ENCODE peak calls at places on chromosomes 5 and 9, in six cellular contexts. One of them, this sample, is unnamed.

GRCh38 chr5:58156354-58156753 is 303.5 kb downstream of the PLK2 start:
- DNase-seq in HFF-Myc: no peak
- DNase-seq in AG08396: no peak
- DNase-seq in prostate gland: no peak
- DNase-seq in NCI-H1092: no peak
- DNase-seq in stimulated activated CD8-positive, alpha-beta memory T cell treated with anti-CD3 and anti-CD28 coated beads, Interleukin-4, amount 100 ng/mL, for 4 hours: no peak
- DNase-seq in this sample: no peak

GRCh38 chr5:89211836-89212235 is 328.9 kb upstream of the MEF2C start:
- DNase-seq in AG08396: peak
- DNase-seq in stimulated activated CD8-positive, alpha-beta memory T cell treated with anti-CD3 and anti-CD28 coated beads, Interleukin-4, amount 100 ng/mL, for 4 hours: no peak
- DNase-seq in NCI-H1092: no peak
- DNase-seq in prostate gland: no peak
- DNase-seq in HFF-Myc: no peak
- DNase-seq in this sample: no peak

GRCh38 chr9:122087406-122088200 is 5.5 kb downstream of the TTLL11 start:
- DNase-seq in HFF-Myc: no peak
- DNase-seq in prostate gland: no peak
- DNase-seq in stimulated activated CD8-positive, alpha-beta memory T cell treated with anti-CD3 and anti-CD28 coated beads, Interleukin-4, amount 100 ng/mL, for 4 hours: no peak
- DNase-seq in NCI-H1092: no peak
- DNase-seq in AG08396: peak
- DNase-seq in this sample: no peak

GRCh38 chr9:93087971-93088655 is 7.9 kb upstream of the CARD19 start:
- DNase-seq in NCI-H1092: no peak
- DNase-seq in HFF-Myc: no peak
- DNase-seq in prostate gland: no peak
- DNase-seq in AG08396: no peak
- DNase-seq in stimulated activated CD8-positive, alpha-beta memory T cell treated with anti-CD3 and anti-CD28 coated beads, Interleukin-4, amount 100 ng/mL, for 4 hours: no peak
- DNase-seq in this sample: no peak

GRCh38 chr9:36968574-36969215 is 65.4 kb downstream of the PAX5 start:
- DNase-seq in AG08396: no peak
- DNase-seq in stimulated activated CD8-positive, alpha-beta memory T cell treated with anti-CD3 and anti-CD28 coated beads, Interleukin-4, amount 100 ng/mL, for 4 hours: no peak
- DNase-seq in HFF-Myc: no peak
- DNase-seq in NCI-H1092: no peak
- DNase-seq in prostate gland: no peak
- DNase-seq in this sample: no peak

GRCh38 chr9:112012026-112012902 is 115.7 kb downstream of the UGCG start:
- DNase-seq in NCI-H1092: no peak
- DNase-seq in HFF-Myc: peak
- DNase-seq in prostate gland: peak
- DNase-seq in AG08396: peak
- DNase-seq in stimulated activated CD8-positive, alpha-beta memory T cell treated with anti-CD3 and anti-CD28 coated beads, Interleukin-4, amount 100 ng/mL, for 4 hours: no peak
- DNase-seq in this sample: peak

GRCh38 chr9:129838707-129839259 is 3.5 kb downstream of the USP20 start:
- DNase-seq in AG08396: peak
- DNase-seq in stimulated activated CD8-positive, alpha-beta memory T cell treated with anti-CD3 and anti-CD28 coated beads, Interleukin-4, amount 100 ng/mL, for 4 hours: no peak
- DNase-seq in prostate gland: no peak
- DNase-seq in HFF-Myc: peak
- DNase-seq in NCI-H1092: no peak
- DNase-seq in this sample: no peak

GRCh38 chr5:172455511-172456061 is 1.3 kb upstream of the SH3PXD2B start:
- DNase-seq in stimulated activated CD8-positive, alpha-beta memory T cell treated with anti-CD3 and anti-CD28 coated beads, Interleukin-4, amount 100 ng/mL, for 4 hours: no peak
- DNase-seq in prostate gland: no peak
- DNase-seq in HFF-Myc: no peak
- DNase-seq in NCI-H1092: no peak
- DNase-seq in AG08396: peak
- DNase-seq in this sample: no peak

GRCh38 chr9:33113799-33114547 is 37.5 kb upstream of the SMU1 start:
- DNase-seq in HFF-Myc: no peak
- DNase-seq in prostate gland: no peak
- DNase-seq in AG08396: no peak
- DNase-seq in stimulated activated CD8-positive, alpha-beta memory T cell treated with anti-CD3 and anti-CD28 coated beads, Interleukin-4, amount 100 ng/mL, for 4 hours: no peak
- DNase-seq in NCI-H1092: no peak
- DNase-seq in this sample: no peak

GRCh38 chr5:17343675-17344074 is 126.2 kb downstream of the BASP1 start:
- DNase-seq in prostate gland: peak
- DNase-seq in HFF-Myc: peak
- DNase-seq in AG08396: peak
- DNase-seq in NCI-H1092: no peak
- DNase-seq in stimulated activated CD8-positive, alpha-beta memory T cell treated with anti-CD3 and anti-CD28 coated beads, Interleukin-4, amount 100 ng/mL, for 4 hours: no peak
- DNase-seq in this sample: peak

GRCh38 chr9:33225319-33226152 is 14.4 kb upstream of the SPINK4 start:
- DNase-seq in stimulated activated CD8-positive, alpha-beta memory T cell treated with anti-CD3 and anti-CD28 coated beads, Interleukin-4, amount 100 ng/mL, for 4 hours: peak
- DNase-seq in NCI-H1092: peak
- DNase-seq in prostate gland: peak
- DNase-seq in HFF-Myc: peak
- DNase-seq in AG08396: no peak
- DNase-seq in this sample: peak

GRCh38 chr9:98081477-98082219 is 25.1 kb downstream of the NANS start:
- DNase-seq in HFF-Myc: no peak
- DNase-seq in NCI-H1092: no peak
- DNase-seq in prostate gland: no peak
- DNase-seq in stimulated activated CD8-positive, alpha-beta memory T cell treated with anti-CD3 and anti-CD28 coated beads, Interleukin-4, amount 100 ng/mL, for 4 hours: peak
- DNase-seq in AG08396: peak
- DNase-seq in this sample: no peak

GRCh38 chr9:133869674-133870419 is 122.3 kb downstream of the VAV2 start:
- DNase-seq in stimulated activated CD8-positive, alpha-beta memory T cell treated with anti-CD3 and anti-CD28 coated beads, Interleukin-4, amount 100 ng/mL, for 4 hours: no peak
- DNase-seq in prostate gland: no peak
- DNase-seq in AG08396: no peak
- DNase-seq in HFF-Myc: no peak
- DNase-seq in NCI-H1092: no peak
- DNase-seq in this sample: no peak

GRCh38 chr5:141995656-141996055 is 17.2 kb downstream of the GNPDA1 start:
- DNase-seq in HFF-Myc: no peak
- DNase-seq in AG08396: no peak
- DNase-seq in stimulated activated CD8-positive, alpha-beta memory T cell treated with anti-CD3 and anti-CD28 coated beads, Interleukin-4, amount 100 ng/mL, for 4 hours: no peak
- DNase-seq in NCI-H1092: no peak
- DNase-seq in prostate gland: no peak
- DNase-seq in this sample: no peak

GRCh38 chr9:1083325-1083913 is 33.3 kb downstream of the DMRT2 start:
- DNase-seq in stimulated activated CD8-positive, alpha-beta memory T cell treated with anti-CD3 and anti-CD28 coated beads, Interleukin-4, amount 100 ng/mL, for 4 hours: no peak
- DNase-seq in prostate gland: no peak
- DNase-seq in AG08396: no peak
- DNase-seq in NCI-H1092: no peak
- DNase-seq in HFF-Myc: peak
- DNase-seq in this sample: no peak

GRCh38 chr5:150641826-150642566 is 1.5 kb downstream of the SYNPO start:
- DNase-seq in prostate gland: no peak
- DNase-seq in HFF-Myc: no peak
- DNase-seq in NCI-H1092: no peak
- DNase-seq in AG08396: no peak
- DNase-seq in stimulated activated CD8-positive, alpha-beta memory T cell treated with anti-CD3 and anti-CD28 coated beads, Interleukin-4, amount 100 ng/mL, for 4 hours: no peak
- DNase-seq in this sample: no peak

GRCh38 chr9:14910178-14910805 is at the start of gene FREM1:
- DNase-seq in prostate gland: peak
- DNase-seq in stimulated activated CD8-positive, alpha-beta memory T cell treated with anti-CD3 and anti-CD28 coated beads, Interleukin-4, amount 100 ng/mL, for 4 hours: no peak
- DNase-seq in AG08396: no peak
- DNase-seq in HFF-Myc: no peak
- DNase-seq in NCI-H1092: peak
- DNase-seq in this sample: no peak

GRCh38 chr5:98934581-98934980 is 5.8 kb upstream of the CHD1 start:
- DNase-seq in stimulated activated CD8-positive, alpha-beta memory T cell treated with anti-CD3 and anti-CD28 coated beads, Interleukin-4, amount 100 ng/mL, for 4 hours: no peak
- DNase-seq in prostate gland: no peak
- DNase-seq in NCI-H1092: no peak
- DNase-seq in HFF-Myc: no peak
- DNase-seq in AG08396: no peak
- DNase-seq in this sample: no peak

GRCh38 chr9:122498883-122499288 is 11.7 kb upstream of the OR1J2 start:
- DNase-seq in stimulated activated CD8-positive, alpha-beta memory T cell treated with anti-CD3 and anti-CD28 coated beads, Interleukin-4, amount 100 ng/mL, for 4 hours: no peak
- DNase-seq in HFF-Myc: peak
- DNase-seq in prostate gland: peak
- DNase-seq in AG08396: peak
- DNase-seq in NCI-H1092: peak
- DNase-seq in this sample: no peak